ENCODE peak calls at places on chromosomes 1 and 21, in four cellular contexts. C is psoas muscle, Z is suprapubic skin, S is astrocyte of the spinal cord. M is an unnamed sample.

GRCh38 chr1:244052011-244052727 is 1.1 kb downstream of the ZBTB18 start:
- DNase-seq in C (no peak), Z (no peak), S (no peak), M (no peak)

GRCh38 chr1:164560504-164560903 is 1.5 kb downstream of the PBX1 start:
- DNase-seq in C (no peak), Z (no peak), S (peak), M (no peak)

GRCh38 chr21:38511662-38512243 is 13.5 kb upstream of the ERG start:
- DNase-seq in C (no peak), Z (no peak), S (no peak), M (no peak)

GRCh38 chr1:199918196-199918789 is 109.2 kb upstream of the NR5A2 start:
- DNase-seq in C (no peak), Z (no peak), S (no peak), M (no peak)

GRCh38 chr21:33025106-33025470 is 647 bp upstream of the OLIG2 start:
- DNase-seq in C (no peak), Z (no peak), S (no peak), M (no peak)

GRCh38 chr21:27704567-27705166 is 737.8 kb upstream of the ADAMTS5 start:
- DNase-seq in C (no peak), Z (no peak), S (no peak), M (no peak)

GRCh38 chr1:207805841-207806421 is 54.1 kb downstream of the CD46 start:
- DNase-seq in C (peak), Z (peak), S (peak), M (no peak)

GRCh38 chr1:150979723-150980056 is 2.4 kb upstream of the ANXA9 start:
- DNase-seq in C (no peak), Z (no peak), S (no peak), M (no peak)

GRCh38 chr1:77347646-77348045 is 65.8 kb downstream of the AK5 start:
- DNase-seq in C (no peak), Z (no peak), S (peak), M (no peak)

GRCh38 chr1:66996018-66996682 is 57.8 kb downstream of the SLC35D1 start:
- DNase-seq in C (no peak), Z (no peak), S (peak), M (no peak)

GRCh38 chr1:8218351-8219092 is 99.4 kb upstream of the SLC45A1 start:
- DNase-seq in C (no peak), Z (no peak), S (no peak), M (no peak)

GRCh38 chr1:74748962-74749361 is 16.0 kb downstream of the TYW3 start:
- DNase-seq in C (no peak), Z (no peak), S (no peak), M (no peak)

GRCh38 chr1:214050513-214051401 is 63.0 kb downstream of the PROX1 start:
- DNase-seq in C (no peak), Z (no peak), S (no peak), M (no peak)

GRCh38 chr1:64967381-64967780 is 1.0 kb upstream of the JAK1 start:
- DNase-seq in C (no peak), Z (no peak), S (no peak), M (no peak)

GRCh38 chr1:6077506-6077905 is 31.8 kb downstream of the KCNAB2 start:
- DNase-seq in C (no peak), Z (no peak), S (no peak), M (no peak)

GRCh38 chr1:184610872-184611614 is 143.6 kb downstream of the EDEM3 start:
- DNase-seq in C (no peak), Z (no peak), S (no peak), M (no peak)

GRCh38 chr1:164265232-164265631 is 293.8 kb upstream of the PBX1 start:
- DNase-seq in C (no peak), Z (no peak), S (no peak), M (no peak)

GRCh38 chr21:17929514-17929913 is 110.4 kb upstream of the C21orf91 start:
- DNase-seq in C (no peak), Z (no peak), S (no peak), M (no peak)

GRCh38 chr1:143651350-143651992 is 320.3 kb downstream of the FAM72C start:
- DNase-seq in C (no peak), Z (no peak), S (no peak), M (no peak)

GRCh38 chr1:54259546-54259945 is 59.6 kb downstream of the MRPL37 start:
- DNase-seq in C (no peak), Z (no peak), S (no peak), M (no peak)

GRCh38 chr1:162987866-162988265 is 81.3 kb upstream of the RGS4 start:
- DNase-seq in C (no peak), Z (no peak), S (peak), M (no peak)

GRCh38 chr1:19484338-19484792 is 974 bp downstream of the CAPZB start:
- DNase-seq in C (no peak), Z (no peak), S (no peak), M (no peak)

GRCh38 chr1:110464340-110464739 is 13.4 kb downstream of the PROK1 start:
- DNase-seq in C (no peak), Z (no peak), S (peak), M (no peak)

GRCh38 chr1:24318238-24318987 is 744 bp upstream of the GRHL3 start:
- DNase-seq in C (no peak), Z (no peak), S (peak), M (no peak)

GRCh38 chr1:26239936-26240335 is 5.9 kb downstream of the CEP85 start:
- DNase-seq in C (no peak), Z (no peak), S (peak), M (no peak)

GRCh38 chr1:207999274-207999915 is 88.5 kb upstream of the CD34 start:
- DNase-seq in C (no peak), Z (no peak), S (no peak), M (peak)

GRCh38 chr1:221419513-221420088 is 322.3 kb downstream of the DUSP10 start:
- DNase-seq in C (no peak), Z (no peak), S (peak), M (no peak)

GRCh38 chr1:23097316-23097715 is 71.3 kb downstream of the LUZP1 start:
- DNase-seq in C (no peak), Z (no peak), S (no peak), M (no peak)

GRCh38 chr1:47519491-47519890 is 81.6 kb downstream of the FOXD2 start:
- DNase-seq in C (no peak), Z (no peak), S (no peak), M (no peak)

GRCh38 chr1:95407864-95408291 is 173.9 kb downstream of the RWDD3 start:
- DNase-seq in C (no peak), Z (no peak), S (no peak), M (no peak)

GRCh38 chr1:109783436-109783835 is 19.7 kb upstream of the EPS8L3 start:
- DNase-seq in C (peak), Z (no peak), S (no peak), M (no peak)

GRCh38 chr1:235552146-235552716 is 48.0 kb upstream of the B3GALNT2 start:
- DNase-seq in C (no peak), Z (no peak), S (no peak), M (no peak)

GRCh38 chr1:16178596-16179497 is 23.0 kb upstream of the EPHA2 start:
- DNase-seq in C (no peak), Z (no peak), S (no peak), M (no peak)

GRCh38 chr21:33852495-33852894 is 63.1 kb downstream of the ATP5PO start:
- DNase-seq in C (no peak), Z (no peak), S (no peak), M (no peak)

GRCh38 chr1:31033573-31033972 is 31.9 kb downstream of the PUM1 start:
- DNase-seq in C (no peak), Z (no peak), S (no peak), M (no peak)

GRCh38 chr1:9815150-9815549 is 8.6 kb downstream of the CLSTN1 start:
- DNase-seq in C (no peak), Z (no peak), S (no peak), M (no peak)

GRCh38 chr1:199463521-199464127 is 563.9 kb upstream of the NR5A2 start:
- DNase-seq in C (no peak), Z (no peak), S (peak), M (no peak)

DNA sequence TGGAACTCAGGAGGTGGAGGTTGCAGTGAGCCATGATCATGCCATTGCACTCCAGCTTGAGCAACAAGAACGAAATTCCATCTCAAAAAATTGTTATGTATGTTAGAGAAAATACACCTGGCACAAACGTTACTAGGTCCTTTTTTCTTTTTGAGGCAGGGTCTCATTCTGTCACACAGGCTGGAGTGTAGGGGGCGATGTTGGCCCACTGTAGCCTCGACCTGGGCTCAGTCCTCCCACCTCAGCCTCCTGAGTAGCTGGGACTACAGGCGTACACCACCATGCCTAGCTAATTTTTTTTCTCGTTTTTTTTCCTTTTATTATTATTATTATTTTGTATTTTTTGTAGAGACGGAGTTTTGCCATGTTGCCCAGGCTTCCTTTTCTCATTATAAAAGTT is 4.4 kb downstream of the HAX1 start:
- DNase-seq in C (no peak), Z (no peak), S (no peak), M (no peak)
- TF ChIP-seq CTCF in C (peak), Z (no peak), S (peak), M (peak)

GRCh38 chr1:215911406-215911968 is 344.4 kb downstream of the KCTD3 start:
- DNase-seq in C (no peak), Z (no peak), S (peak), M (no peak)
- TF ChIP-seq CTCF in C (no peak), Z (no peak), S (peak), M (peak)

GRCh38 chr1:234322979-234323378 is 50.3 kb upstream of the COA6 start:
- DNase-seq in C (no peak), Z (no peak), S (peak), M (no peak)
- TF ChIP-seq CTCF in C (no peak), Z (no peak), S (peak), M (peak)

GRCh38 chr1:72034827-72035226 is 247.5 kb downstream of the NEGR1 start:
- DNase-seq in C (no peak), Z (no peak), S (no peak), M (no peak)

GRCh38 chr1:72037745-72038343 is 244.5 kb downstream of the NEGR1 start:
- DNase-seq in C (no peak), Z (no peak), S (peak), M (no peak)
- TF ChIP-seq CTCF in C (no peak), Z (peak), S (peak), M (peak)

M was measured in type B pancreatic cell.